ENCODE peak calls at places on chromosomes 3 and 15, in six cellular contexts. I is aorta, U is heart right ventricle, K is pancreas, J is GM23248, B is OCI-LY7. Z is an unnamed sample.

GRCh38 chr3:29143151-29143550 is 137.7 kb upstream of the RBMS3 start:
- DNase-seq in I (no peak), U (no peak), J (no peak), K (no peak), B (no peak), Z (no peak)

GRCh38 chr3:115325539-115325938 is 178.5 kb upstream of the ZBTB20 start:
- DNase-seq in B (peak; percentile 4), I (no peak), J (peak; percentile 62), U (peak; percentile 31), K (no peak), Z (no peak)

GRCh38 chr3:5762506-5762905 is 575.0 kb downstream of the EDEM1 start:
- DNase-seq in J (no peak), B (no peak), I (no peak), U (no peak), K (no peak), Z (no peak)

GRCh38 chr3:185455860-185456259 is 43.0 kb downstream of the TMEM41A start:
- DNase-seq in I (no peak), B (no peak), J (peak; percentile 7), U (no peak), K (no peak), Z (no peak)

GRCh38 chr3:196192036-196193001 is 18.9 kb downstream of the ZDHHC19 start:
- DNase-seq in J (no peak), K (no peak), U (no peak), I (peak; percentile 66), B (peak; percentile 38), Z (no peak)

GRCh38 chr15:33722005-33722672 is 246.2 kb upstream of the CHRM5 start:
- DNase-seq in I (no peak), U (no peak), K (no peak), J (peak; percentile 83), B (peak; percentile 13), Z (no peak)

GRCh38 chr3:32502089-32502943 is at the start of gene CMTM6:
- DNase-seq in J (peak; percentile 93), B (peak; percentile 88), I (peak; percentile 89), K (peak; percentile 90), U (peak; percentile 81), Z (peak; percentile 78)

GRCh38 chr3:165523801-165524200 is 313.4 kb downstream of the BCHE start:
- DNase-seq in U (no peak), B (no peak), J (no peak), K (no peak), I (no peak), Z (no peak)

GRCh38 chr3:49939858-49940666 is at the start of gene RBM6:
- DNase-seq in J (peak; percentile 99), I (peak; percentile 99), K (peak; percentile 97), U (peak; percentile 97), B (peak; percentile 99), Z (peak; percentile 99)

GRCh38 chr3:127688416-127689265 is 15.9 kb downstream of the ABTB1 start:
- DNase-seq in K (peak; percentile 38), U (no peak), I (peak; percentile 73), B (no peak), J (peak; percentile 73), Z (no peak)

GRCh38 chr15:29044506-29044905 is 158.7 kb downstream of the APBA2 start:
- DNase-seq in U (no peak), K (no peak), J (no peak), B (no peak), I (no peak), Z (no peak)

GRCh38 chr15:35953424-35953823 is 407.5 kb upstream of the DPH6 start:
- DNase-seq in U (no peak), J (no peak), K (no peak), B (no peak), I (no peak), Z (no peak)

GRCh38 chr3:173869786-173870185 is 472.2 kb downstream of the NLGN1 start:
- DNase-seq in J (no peak), I (no peak), U (no peak), B (no peak), K (no peak), Z (no peak)

GRCh38 chr15:101642361-101642760 is 9.8 kb downstream of the TM2D3 start:
- DNase-seq in K (no peak), J (peak; percentile 23), I (no peak), U (no peak), B (no peak), Z (no peak)

GRCh38 chr3:58175429-58176184 is 35.2 kb downstream of the DNASE1L3 start:
- DNase-seq in I (peak; percentile 46), B (no peak), K (peak; percentile 66), U (no peak), J (peak; percentile 39), Z (no peak)

GRCh38 chr15:74482661-74483060 is 21.7 kb upstream of the UBL7 start:
- DNase-seq in I (no peak), J (peak; percentile 11), B (peak; percentile 28), U (no peak), K (no peak), Z (no peak)

GRCh38 chr3:106206613-106207012 is 337.8 kb upstream of the CBLB start:
- DNase-seq in B (no peak), K (no peak), I (no peak), J (peak; percentile 16), U (no peak), Z (no peak)

GRCh38 chr15:33639968-33640367 is 328.3 kb upstream of the CHRM5 start:
- DNase-seq in K (no peak), B (peak; percentile 17), U (no peak), J (no peak), I (no peak), Z (no peak)

GRCh38 chr3:166456291-166456690 is 619.1 kb upstream of the BCHE start:
- DNase-seq in K (no peak), J (no peak), B (no peak), U (no peak), I (no peak), Z (no peak)

GRCh38 chr3:152348436-152349177 is 79.9 kb downstream of the MBNL1 start:
- DNase-seq in K (no peak), I (no peak), B (no peak), U (no peak), J (no peak), Z (no peak)
- H3K4me1 ChIP-seq in K (no peaks in the 10 kb centered on the region), I (peaks cover 7% of the 10 kb centered on the region), B (peaks cover 11% of the 10 kb centered on the region), U (peaks cover 34% of the 10 kb centered on the region), J (peaks cover 46% of the 10 kb centered on the region), Z (no peaks in the 10 kb centered on the region)

GRCh38 chr3:12611117-12611516 is 52.8 kb downstream of the RAF1 start:
- DNase-seq in K (no peak), U (no peak), B (no peak), I (no peak), J (no peak), Z (no peak)

GRCh38 chr3:12603969-12604368 is 47.1 kb downstream of the MKRN2 start:
- DNase-seq in B (no peak), J (no peak), I (no peak), K (no peak), U (no peak), Z (no peak)

GRCh38 chr3:12613250-12613649 is 50.7 kb downstream of the RAF1 start:
- DNase-seq in B (no peak), J (no peak), U (no peak), K (no peak), I (no peak), Z (no peak)

GRCh38 chr3:12612514-12613226 is 51.2 kb downstream of the RAF1 start:
- DNase-seq in U (no peak), J (no peak), B (no peak), I (no peak), K (no peak), Z (no peak)

DNA sequence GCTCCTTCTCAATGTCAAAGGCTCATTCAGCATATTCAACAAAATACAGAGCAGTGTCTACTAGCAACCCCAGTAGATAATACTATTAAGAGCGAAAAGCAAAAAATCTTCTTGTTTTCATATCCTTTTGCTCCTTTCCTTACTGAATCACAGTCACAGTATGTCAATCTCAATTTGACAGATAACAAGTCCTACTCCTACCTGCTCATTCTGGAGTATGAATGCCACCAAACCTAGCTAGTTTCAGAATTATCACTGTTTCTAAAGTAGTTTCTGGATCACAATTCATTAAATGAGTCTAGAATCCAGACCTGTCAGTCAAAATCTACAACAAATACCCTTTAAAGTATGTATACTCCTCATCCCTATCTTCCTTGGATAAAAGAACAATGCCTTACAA is 51.5 kb downstream of the MKRN2 start:
- DNase-seq in U (no peak), K (no peak), B (no peak), I (no peak), J (no peak), Z (no peak)
- H3K36me3 ChIP-seq in U (no peaks in the 10 kb centered on the region), K (no peaks in the 10 kb centered on the region), B (peaks cover 85% of the 10 kb centered on the region), I (peaks cover 3% of the 10 kb centered on the region), J (peaks cover 67% of the 10 kb centered on the region), Z (peaks cover 57% of the 10 kb centered on the region)

GRCh38 chr3:125123906-125124305 is 68.1 kb upstream of the HEG1 start:
- DNase-seq in B (no peak), I (no peak), U (no peak), K (no peak), J (peak; percentile 90), Z (no peak)

GRCh38 chr3:125123455-125123854 is 67.7 kb upstream of the HEG1 start:
- DNase-seq in U (no peak), K (no peak), J (peak; percentile 65), B (no peak), I (no peak), Z (no peak)

GRCh38 chr3:125119752-125120369 is 64.1 kb upstream of the HEG1 start:
- DNase-seq in K (no peak), U (no peak), J (no peak), I (no peak), B (no peak), Z (no peak)

GRCh38 chr3:125120370-125121122 is 64.7 kb upstream of the HEG1 start:
- DNase-seq in B (no peak), J (peak; percentile 36), I (no peak), K (no peak), U (no peak), Z (no peak)

DNA sequence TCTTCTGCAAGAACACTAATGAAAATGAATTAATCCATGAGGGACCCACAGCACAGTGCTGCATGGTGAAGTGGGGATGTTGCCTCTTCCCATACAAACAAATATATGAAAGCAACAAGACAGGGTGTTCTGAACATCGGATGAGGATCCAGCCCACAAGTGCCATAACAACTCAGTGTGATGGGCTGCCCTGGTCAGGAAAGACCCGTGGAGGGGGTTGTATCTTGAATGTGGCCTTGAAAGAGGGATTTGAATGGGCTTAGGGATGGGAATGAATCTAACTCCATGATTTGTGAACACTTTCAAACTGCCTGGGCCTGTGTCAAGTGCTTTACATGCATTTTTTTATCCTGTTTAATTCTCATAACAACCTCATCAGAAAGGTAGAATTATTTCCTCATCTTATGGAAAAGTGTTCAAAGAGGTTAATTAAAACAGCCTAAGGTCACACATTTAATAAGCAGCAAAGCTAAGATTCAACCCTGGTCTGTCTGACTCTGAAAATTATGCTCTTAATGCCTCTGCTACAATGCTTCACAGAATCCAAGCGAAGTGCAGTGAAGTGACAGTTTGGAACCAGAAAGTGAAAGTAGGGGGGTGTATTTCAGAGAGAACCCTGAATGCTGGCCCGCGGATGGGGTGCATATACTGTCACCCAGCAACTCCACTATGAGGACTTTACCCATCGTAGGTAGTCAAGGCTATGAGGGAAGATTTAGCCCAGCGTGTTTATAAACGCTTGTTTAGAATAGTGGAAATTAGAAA is 65.6 kb upstream of the HEG1 start:
- DNase-seq in J (no peak), U (no peak), K (no peak), I (no peak), B (no peak), Z (no peak)
- H3K4me1 ChIP-seq in J (peaks cover 43% of the 10 kb centered on the region), U (peaks cover 5% of the 10 kb centered on the region), K (peaks cover 3% of the 10 kb centered on the region), I (no peaks in the 10 kb centered on the region), B (no peaks in the 10 kb centered on the region), Z (no peaks in the 10 kb centered on the region)

GRCh38 chr15:41675337-41675736 is 15.1 kb downstream of the MGA start:
- DNase-seq in J (no peak), I (no peak), B (no peak), U (no peak), K (no peak), Z (no peak)
- H3K36me3 ChIP-seq in J (no peaks in the 10 kb centered on the region), I (no peaks in the 10 kb centered on the region), B (peaks cover 76% of the 10 kb centered on the region), U (no peaks in the 10 kb centered on the region), K (no peaks in the 10 kb centered on the region), Z (no peaks in the 10 kb centered on the region)

Z was measured in right atrium auricular region.